ENCODE peak calls at places on chromosome 1, in four cellular contexts. E is astrocyte of the spinal cord, G is T follicular helper cell, N is lower lobe of right lung. U is an unnamed sample.

GRCh38 chr1:166197141-166197540 is 30.3 kb upstream of the FAM78B start:
- DNase-seq in E (no peak), G (no peak), N (no peak), U (no peak)

GRCh38 chr1:2143814-2144500 is 50.6 kb downstream of the FAAP20 start:
- DNase-seq in E (no peak), G (no peak), N (peak; percentile 43), U (no peak)

GRCh38 chr1:204259782-204260181 is 46.0 kb upstream of the GOLT1A start:
- DNase-seq in E (no peak), G (no peak), N (no peak), U (no peak)

GRCh38 chr1:159821171-159821867 is 5.4 kb upstream of the SLAMF8 start:
- DNase-seq in E (peak; percentile 59), G (no peak), N (peak; percentile 49), U (no peak)

GRCh38 chr1:183423541-183423940 is 5.4 kb upstream of the NMNAT2 start:
- DNase-seq in E (no peak), G (no peak), N (no peak), U (no peak)

GRCh38 chr1:43563779-43564616 is 33.3 kb downstream of the PTPRF start:
- DNase-seq in E (no peak), G (no peak), N (no peak), U (no peak)

GRCh38 chr1:65791860-65792670 is 630 bp upstream of the PDE4B start:
- DNase-seq in E (peak; percentile 39), G (no peak), N (peak; percentile 46), U (no peak)

GRCh38 chr1:228786361-228787129 is 51.3 kb downstream of the RHOU start:
- DNase-seq in E (no peak), G (no peak), N (no peak), U (no peak)

GRCh38 chr1:43357251-43357650 is 1.5 kb upstream of the CDC20 start:
- DNase-seq in E (no peak), G (no peak), N (no peak), U (no peak)